ENCODE peak calls at places on chromosomes 12 and 14, in seven cellular contexts. R is brain microvascular endothelial cell, Q is retinal pigment epithelial cell, V is GM12865, Y is heart left ventricle, I is IMR-90, A is RWPE1. L is an unnamed sample.
A peak's percentile ranks its signal among the peaks of the same experiment; 100 is the strongest.

GRCh38 chr12:32483499-32483898 is 84.1 kb downstream of the FGD4 start:
- DNase-seq in A (no peak), V (no peak), I (no peak), Q (no peak), R (no peak), Y (peak; percentile 25), L (no peak)

GRCh38 chr12:4934651-4935050 is 24.9 kb downstream of the KCNA1 start:
- DNase-seq in Y (no peak), R (peak; percentile 9), I (peak; percentile 13), Q (no peak), A (peak; percentile 20), V (no peak), L (no peak)

GRCh38 chr12:13124661-13125505 is 21.4 kb upstream of the GSG1 start:
- DNase-seq in Q (no peak), I (peak; percentile 68), V (no peak), A (peak; percentile 36), Y (no peak), R (peak; percentile 66), L (no peak)

GRCh38 chr14:74647834-74648361 is 35.9 kb upstream of the LTBP2 start:
- DNase-seq in I (no peak), A (peak; percentile 44), Y (no peak), V (no peak), R (no peak), Q (no peak), L (no peak)

GRCh38 chr12:117481470-117481869 is 120.0 kb upstream of the NOS1 start:
- DNase-seq in Y (no peak), A (no peak), V (no peak), I (no peak), Q (no peak), R (no peak), L (no peak)

GRCh38 chr12:22588817-22589216 is 36.2 kb upstream of the ETNK1 start:
- DNase-seq in Y (no peak), A (no peak), I (no peak), R (no peak), V (no peak), Q (no peak), L (no peak)

GRCh38 chr14:28761438-28762289 is 4.9 kb upstream of the FOXG1 start:
- DNase-seq in V (no peak), Q (no peak), I (no peak), R (no peak), A (no peak), Y (no peak), L (peak; percentile 4)

GRCh38 chr12:62925680-62926079 is 9.3 kb downstream of the PPM1H start:
- DNase-seq in R (no peak), Y (no peak), Q (no peak), A (no peak), I (no peak), V (no peak), L (no peak)

GRCh38 chr12:100666588-100666987 is 93.1 kb downstream of the GAS2L3 start:
- DNase-seq in R (no peak), Y (no peak), A (no peak), I (no peak), Q (no peak), V (no peak), L (no peak)

GRCh38 chr12:130752692-130753230 is 36.7 kb upstream of the RIMBP2 start:
- DNase-seq in I (no peak), R (no peak), A (no peak), V (no peak), Q (no peak), Y (no peak), L (no peak)

GRCh38 chr12:95997911-95998510 is 1.9 kb upstream of the HAL start:
- DNase-seq in Y (no peak), V (no peak), R (no peak), A (peak; percentile 5), I (peak; percentile 4), Q (no peak), L (no peak)

GRCh38 chr14:35827678-35828472 is 1.7 kb downstream of the BRMS1L start:
- DNase-seq in Q (no peak), I (no peak), Y (no peak), A (no peak), V (no peak), R (no peak), L (no peak)

GRCh38 chr14:101627913-101628257 is 66.6 kb downstream of the DIO3 start:
- DNase-seq in V (no peak), I (no peak), Q (no peak), Y (no peak), R (no peak), A (no peak), L (no peak)

GRCh38 chr12:70994217-70994788 is 73.8 kb upstream of the PTPRR start:
- DNase-seq in Y (no peak), I (peak; percentile 42), V (no peak), Q (peak; percentile 71), A (no peak), R (peak; percentile 41), L (no peak)

GRCh38 chr12:64385468-64385867 is 5.1 kb downstream of the C12orf56 start:
- DNase-seq in I (peak; percentile 31), Q (no peak), V (no peak), A (peak; percentile 36), Y (no peak), R (peak; percentile 13), L (no peak)

GRCh38 chr14:59632381-59632780 is 55.8 kb upstream of the CCDC175 start:
- DNase-seq in A (peak; percentile 12), Q (no peak), Y (no peak), I (peak; percentile 6), V (peak; percentile 55), R (peak; percentile 13), L (peak; percentile 75)

GRCh38 chr14:33738481-33738880 is 212.4 kb downstream of the EGLN3 start:
- DNase-seq in A (no peak), Y (no peak), Q (no peak), R (no peak), V (no peak), I (no peak), L (no peak)

GRCh38 chr14:40909906-40910305 is 696.8 kb upstream of the LRFN5 start:
- DNase-seq in A (no peak), Y (no peak), R (no peak), Q (no peak), V (no peak), I (no peak), L (no peak)

GRCh38 chr14:102341566-102341965 is 21.1 kb downstream of the CINP start:
- DNase-seq in V (no peak), I (no peak), Q (no peak), R (no peak), Y (no peak), A (no peak), L (no peak)

GRCh38 chr12:121576851-121577391 is 3.9 kb downstream of the KDM2B start:
- DNase-seq in R (peak; percentile 78), I (peak; percentile 95), Q (no peak), V (peak; percentile 55), A (peak; percentile 55), Y (peak; percentile 25), L (no peak)

GRCh38 chr12:88503344-88503743 is 76.9 kb downstream of the KITLG start:
- DNase-seq in Y (no peak), R (no peak), I (no peak), V (no peak), A (no peak), Q (no peak), L (no peak)

GRCh38 chr12:52214421-52214802 is 18.6 kb upstream of the KRT7 start:
- DNase-seq in Q (no peak), A (no peak), I (no peak), Y (no peak), V (no peak), R (no peak), L (no peak)

GRCh38 chr14:22263961-22264360 is 325.1 kb downstream of the DAD1 start:
- DNase-seq in I (peak; percentile 17), A (no peak), V (no peak), Q (no peak), Y (no peak), R (no peak), L (no peak)

GRCh38 chr14:22266141-22266442 is 322.9 kb downstream of the DAD1 start:
- DNase-seq in I (peak; percentile 18), A (peak; percentile 41), V (no peak), Y (no peak), Q (peak; percentile 27), R (no peak), L (no peak)

GRCh38 chr14:22266683-22267082 is 322.3 kb downstream of the DAD1 start:
- DNase-seq in Y (no peak), A (no peak), Q (no peak), R (no peak), I (no peak), V (no peak), L (no peak)

GRCh38 chr14:22264759-22265158 is 324.3 kb downstream of the DAD1 start:
- DNase-seq in V (no peak), R (no peak), I (no peak), Y (no peak), A (no peak), Q (no peak), L (no peak)

GRCh38 chr14:22265319-22266140 is 323.5 kb downstream of the DAD1 start:
- DNase-seq in V (no peak), A (peak; percentile 19), Q (no peak), I (peak; percentile 39), R (peak; percentile 35), Y (no peak), L (no peak)
- TF ChIP-seq CTCF in V (no peak), A (no peak), Q (peak; percentile 49), I (peak; percentile 19), R (peak; percentile 58), Y (no peak), L (no peak)

GRCh38 chr12:129145381-129145780 is 292.1 kb downstream of the GLT1D1 start:
- DNase-seq in I (no peak), V (no peak), Y (no peak), A (no peak), Q (no peak), R (no peak), L (no peak)
- TF ChIP-seq CTCF in I (no peak), V (no peak), Y (no peak), A (no peak), Q (no peak), R (no peak), L (no peak)

DNA sequence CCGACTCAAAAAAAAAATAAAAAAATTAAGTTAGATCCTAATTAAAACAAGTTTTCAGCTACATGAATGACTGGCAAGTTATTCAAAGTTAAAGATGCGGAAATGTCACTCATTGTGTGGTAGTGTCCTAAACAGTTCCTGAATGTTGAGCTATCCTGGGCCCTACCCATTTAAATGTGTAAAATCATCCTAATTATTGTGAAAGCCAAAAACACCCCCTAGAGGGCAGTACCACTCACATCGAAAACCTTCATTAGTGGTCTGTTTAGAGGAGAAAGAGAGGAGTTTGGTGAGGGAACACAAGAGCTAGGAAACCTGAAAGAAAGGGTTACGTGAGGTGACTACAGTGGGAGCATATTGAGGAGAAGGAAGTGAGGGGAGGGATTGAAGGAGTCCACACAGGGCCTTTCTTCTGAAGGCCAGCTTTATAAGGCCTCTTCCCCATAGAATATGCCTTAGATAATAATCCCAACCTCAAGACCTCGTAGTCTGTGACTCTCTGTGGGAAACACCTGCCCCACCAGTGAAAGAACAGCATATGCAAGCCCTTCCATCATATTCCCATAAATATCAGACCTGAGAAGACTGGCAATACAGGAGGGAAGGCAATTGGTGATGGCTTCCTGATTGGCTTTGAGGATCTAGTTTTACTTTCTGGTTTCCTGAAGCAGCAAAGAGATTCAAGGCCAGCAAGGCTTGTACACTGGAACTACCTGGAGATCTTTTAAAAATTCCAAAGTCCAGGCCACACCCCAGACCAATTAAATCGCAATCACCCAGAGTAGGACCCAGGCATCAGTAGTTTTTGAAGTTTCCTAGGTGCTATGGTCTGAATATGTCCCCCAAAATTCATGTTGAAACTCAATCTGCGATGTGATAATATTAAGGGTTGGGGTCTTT is 2.7 kb upstream of the TEP1 start:
- DNase-seq in R (peak; percentile 48), V (peak; percentile 79), A (peak; percentile 49), Q (no peak), I (peak; percentile 61), Y (no peak), L (peak; percentile 64)
- TF ChIP-seq CTCF in R (peak; percentile 70), V (peak; percentile 66), A (peak; percentile 58), Q (peak; percentile 75), I (peak; percentile 67), Y (peak; percentile 61), L (peak; percentile 19)

GRCh38 chr12:203462-204260 is 10.3 kb downstream of the SLC6A12 start:
- DNase-seq in Y (no peak), R (no peak), Q (no peak), V (no peak), A (no peak), I (no peak), L (no peak)
- TF ChIP-seq CTCF in Y (no peak), R (no peak), Q (peak; percentile 19), V (no peak), A (no peak), I (no peak), L (no peak)

L was measured in GM20000.